ENCODE peak calls at places on chromosomes 7 and 10, in four cellular contexts. One of them, this sample, is unnamed.

GRCh38 chr7:70857793-70858545 is 274.0 kb upstream of the GALNT17 start:
- DNase-seq in stomach: no peak
- DNase-seq in astrocyte: no peak
- DNase-seq in epithelial cell of esophagus: no peak
- DNase-seq in this sample: no peak

GRCh38 chr10:1572519-1573333 is 164.6 kb downstream of the ADARB2 start:
- DNase-seq in epithelial cell of esophagus: no peak
- DNase-seq in stomach: no peak
- DNase-seq in astrocyte: no peak
- DNase-seq in this sample: no peak

GRCh38 chr10:124259139-124259825 is 159.4 kb downstream of the OAT start:
- DNase-seq in stomach: no peak
- DNase-seq in astrocyte: no peak
- DNase-seq in epithelial cell of esophagus: peak
- DNase-seq in this sample: no peak

GRCh38 chr7:69363131-69363530 is 235.1 kb upstream of the AUTS2 start:
- DNase-seq in stomach: no peak
- DNase-seq in epithelial cell of esophagus: no peak
- DNase-seq in astrocyte: peak
- DNase-seq in this sample: peak

GRCh38 chr10:32377458-32378370 is 30.8 kb upstream of the EPC1 start:
- DNase-seq in astrocyte: peak
- DNase-seq in epithelial cell of esophagus: peak
- DNase-seq in stomach: no peak
- DNase-seq in this sample: peak

GRCh38 chr7:82131224-82131623 is 312.4 kb downstream of the CACNA2D1 start:
- DNase-seq in astrocyte: no peak
- DNase-seq in stomach: no peak
- DNase-seq in epithelial cell of esophagus: peak
- DNase-seq in this sample: no peak

GRCh38 chr10:27319752-27320561 is 79.4 kb upstream of the ACBD5 start:
- DNase-seq in stomach: peak
- DNase-seq in astrocyte: peak
- DNase-seq in epithelial cell of esophagus: peak
- DNase-seq in this sample: peak

GRCh38 chr10:93680414-93681047 is 21.9 kb downstream of the FRA10AC1 start:
- DNase-seq in epithelial cell of esophagus: peak
- DNase-seq in astrocyte: peak
- DNase-seq in stomach: no peak
- DNase-seq in this sample: peak

GRCh38 chr10:118721005-118721876 is 33.5 kb downstream of the CACUL1 start:
- DNase-seq in astrocyte: peak
- DNase-seq in epithelial cell of esophagus: peak
- DNase-seq in stomach: peak
- DNase-seq in this sample: peak

GRCh38 chr7:138023618-138024333 is 21.9 kb upstream of the CREB3L2 start:
- DNase-seq in epithelial cell of esophagus: no peak
- DNase-seq in astrocyte: no peak
- DNase-seq in stomach: no peak
- DNase-seq in this sample: no peak

GRCh38 chr10:46787321-46787615 is 124.0 kb upstream of the PTPN20 start:
- DNase-seq in epithelial cell of esophagus: peak
- DNase-seq in stomach: no peak
- DNase-seq in astrocyte: peak
- DNase-seq in this sample: peak

GRCh38 chr10:123408660-123409059 is 254.5 kb downstream of the BUB3 start:
- DNase-seq in stomach: no peak
- DNase-seq in astrocyte: no peak
- DNase-seq in epithelial cell of esophagus: no peak
- DNase-seq in this sample: no peak

GRCh38 chr7:18532813-18533212 is 37.3 kb downstream of the HDAC9 start:
- DNase-seq in epithelial cell of esophagus: no peak
- DNase-seq in stomach: no peak
- DNase-seq in astrocyte: no peak
- DNase-seq in this sample: no peak

GRCh38 chr10:28845009-28845682 is 167.8 kb downstream of the BAMBI start:
- DNase-seq in epithelial cell of esophagus: no peak
- DNase-seq in astrocyte: peak
- DNase-seq in stomach: no peak
- DNase-seq in this sample: no peak

GRCh38 chr10:89203237-89203636 is 3.9 kb downstream of the CH25H start:
- DNase-seq in astrocyte: no peak
- DNase-seq in epithelial cell of esophagus: no peak
- DNase-seq in stomach: no peak
- DNase-seq in this sample: peak

GRCh38 chr10:12390733-12391132 is 41.4 kb downstream of the CAMK1D start:
- DNase-seq in epithelial cell of esophagus: no peak
- DNase-seq in stomach: no peak
- DNase-seq in astrocyte: peak
- DNase-seq in this sample: no peak

GRCh38 chr7:47672966-47673365 is 91.1 kb upstream of the TNS3 start:
- DNase-seq in astrocyte: no peak
- DNase-seq in epithelial cell of esophagus: peak
- DNase-seq in stomach: no peak
- DNase-seq in this sample: no peak

GRCh38 chr7:89731751-89732150 is 422.5 kb upstream of the STEAP1 start:
- DNase-seq in stomach: no peak
- DNase-seq in epithelial cell of esophagus: no peak
- DNase-seq in astrocyte: no peak
- DNase-seq in this sample: no peak

GRCh38 chr7:24819916-24820689 is 62.8 kb upstream of the GSDME start:
- DNase-seq in epithelial cell of esophagus: peak
- DNase-seq in astrocyte: peak
- DNase-seq in stomach: peak
- DNase-seq in this sample: peak
- H3K4me3 ChIP-seq in epithelial cell of esophagus: no peak
- H3K4me3 ChIP-seq in astrocyte: no peak
- H3K4me3 ChIP-seq in stomach: no peak
- H3K4me3 ChIP-seq in this sample: no peak

DNA sequence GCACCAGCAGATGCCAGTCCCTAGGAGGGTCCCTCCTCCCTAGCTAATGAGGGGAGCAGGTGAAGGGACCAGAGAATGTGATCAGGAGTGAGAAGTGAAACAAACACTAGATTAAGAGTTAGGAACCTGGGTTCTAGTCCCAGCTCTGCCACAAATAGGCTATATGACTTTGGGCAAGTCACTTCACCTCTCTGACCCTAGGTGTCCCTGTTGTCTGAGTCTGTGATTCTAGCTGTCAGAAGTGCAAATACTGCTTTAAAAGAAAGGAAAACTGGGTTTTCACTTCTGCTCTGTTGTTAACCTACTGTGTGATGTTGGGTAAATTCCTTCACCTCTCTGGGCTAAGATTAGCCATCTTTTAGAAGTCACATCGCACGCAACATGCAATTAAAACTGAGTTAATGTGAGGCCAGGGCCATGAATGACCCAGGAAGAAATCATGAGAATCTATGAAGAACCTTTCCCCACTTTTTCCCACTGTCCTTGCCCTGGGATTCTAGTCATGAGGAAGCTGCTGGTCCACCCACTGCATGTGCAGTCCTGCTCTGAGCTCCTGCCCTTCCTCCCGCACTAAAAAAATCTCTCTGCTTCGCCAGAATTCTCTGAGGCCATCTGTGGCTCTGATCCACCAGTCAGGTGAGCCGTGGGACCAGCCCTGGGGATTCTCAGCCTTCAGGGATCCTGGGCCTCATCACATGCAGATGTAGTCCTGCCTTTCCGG is 181.8 kb downstream of the PLXNA4 start:
- DNase-seq in astrocyte: no peak
- DNase-seq in stomach: no peak
- DNase-seq in epithelial cell of esophagus: no peak
- DNase-seq in this sample: peak
- TF ChIP-seq CTCF in astrocyte: no peak
- TF ChIP-seq CTCF in stomach: no peak
- TF ChIP-seq CTCF in epithelial cell of esophagus: no peak
- TF ChIP-seq CTCF in this sample: peak

GRCh38 chr7:84193787-84194186 is 802 bp downstream of the SEMA3A start:
- DNase-seq in astrocyte: no peak
- DNase-seq in epithelial cell of esophagus: no peak
- DNase-seq in stomach: no peak
- DNase-seq in this sample: no peak
- H3K4me3 ChIP-seq in astrocyte: peak
- H3K4me3 ChIP-seq in epithelial cell of esophagus: peak
- H3K4me3 ChIP-seq in stomach: peak
- H3K4me3 ChIP-seq in this sample: peak

GRCh38 chr10:45582386-45582781 is 90.2 kb downstream of the ZFAND4 start:
- DNase-seq in stomach: no peak
- DNase-seq in epithelial cell of esophagus: no peak
- DNase-seq in astrocyte: no peak
- DNase-seq in this sample: no peak
- TF ChIP-seq CTCF in stomach: no peak
- TF ChIP-seq CTCF in epithelial cell of esophagus: no peak
- TF ChIP-seq CTCF in astrocyte: no peak
- TF ChIP-seq CTCF in this sample: no peak

This sample was measured in AG10803.